ENCODE peak calls at places on chromosomes 4 and X, in eight cellular contexts. I is foreskin melanocyte; C is sciatic nerve; K is RPMI7951; X is activated CD4-positive, alpha-beta T cell treated with anti-CD3 and anti-CD28 coated beads, Interleukin-2, amount 50 U/mL, for 24 hours; D is GM03348; O is stimulated activated CD4-positive, alpha-beta T cell treated with anti-CD3 and anti-CD28 coated beads, Interleukin-15, amount 100 ng/mL, for 24 hours; E is glomerular endothelial cell. H is an unnamed sample.

GRCh38 chrX:152823657-152824056 is 6.9 kb downstream of the CETN2 start:
- DNase-seq in I (no peak), C (no peak), K (no peak), X (no peak), D (no peak), O (no peak), E (no peak), H (no peak)

GRCh38 chr4:88144048-88144447 is 14.4 kb downstream of the ABCG2 start:
- DNase-seq in I (no peak), C (no peak), K (no peak), X (no peak), D (no peak), O (no peak), E (no peak), H (no peak)

GRCh38 chr4:6184169-6184568 is 16.2 kb downstream of the JAKMIP1 start:
- DNase-seq in I (no peak), C (no peak), K (no peak), X (no peak), D (no peak), O (no peak), E (no peak), H (no peak)

GRCh38 chrX:71095971-71096701 is 485 bp downstream of the FOXO4 start:
- DNase-seq in I (no peak), C (peak), K (peak), X (no peak), D (peak), O (no peak), E (no peak), H (no peak)

GRCh38 chrX:96820935-96821334 is 62.8 kb upstream of the RPA4 start:
- DNase-seq in I (no peak), C (no peak), K (no peak), X (no peak), D (no peak), O (no peak), E (no peak), H (no peak)

GRCh38 chr4:14719053-14719452 is 283.2 kb upstream of the CPEB2 start:
- DNase-seq in I (no peak), C (no peak), K (peak), X (no peak), D (no peak), O (no peak), E (no peak), H (no peak)

GRCh38 chr4:93649828-93650227 is 178.7 kb upstream of the ATOH1 start:
- DNase-seq in I (no peak), C (no peak), K (no peak), X (no peak), D (no peak), O (no peak), E (no peak), H (no peak)

GRCh38 chr4:46390353-46391058 is 578 bp upstream of the GABRA2 start:
- DNase-seq in I (no peak), C (peak), K (no peak), X (no peak), D (no peak), O (no peak), E (no peak), H (no peak)

GRCh38 chr4:2813446-2814405 is 20.8 kb downstream of the SH3BP2 start:
- DNase-seq in I (no peak), C (no peak), K (no peak), X (no peak), D (no peak), O (no peak), E (no peak), H (no peak)

GRCh38 chrX:154735695-154736393 is 15.0 kb downstream of the GAB3 start:
- DNase-seq in I (no peak), C (no peak), K (peak), X (no peak), D (peak), O (no peak), E (no peak), H (no peak)

GRCh38 chrX:23554304-23554703 is 113.0 kb upstream of the PRDX4 start:
- DNase-seq in I (peak), C (no peak), K (peak), X (no peak), D (peak), O (no peak), E (peak), H (no peak)

GRCh38 chrX:136652822-136653723 is 5.1 kb downstream of the CD40LG start:
- DNase-seq in I (no peak), C (no peak), K (peak), X (no peak), D (no peak), O (peak), E (no peak), H (no peak)

GRCh38 chrX:71910526-71911022 is at the start of gene NHSL2:
- DNase-seq in I (no peak), C (peak), K (no peak), X (no peak), D (peak), O (peak), E (no peak), H (peak)

GRCh38 chr4:10168151-10168550 is 51.6 kb upstream of the WDR1 start:
- DNase-seq in I (no peak), C (no peak), K (no peak), X (no peak), D (no peak), O (no peak), E (no peak), H (no peak)

GRCh38 chr4:90995996-90996395 is 868.8 kb downstream of the CCSER1 start:
- DNase-seq in I (no peak), C (no peak), K (no peak), X (no peak), D (no peak), O (no peak), E (no peak), H (no peak)

GRCh38 chrX:136495043-136495442 is 2.3 kb upstream of the HTATSF1 start:
- DNase-seq in I (no peak), C (no peak), K (no peak), X (no peak), D (no peak), O (no peak), E (no peak), H (no peak)

GRCh38 chrX:141724186-141724585 is 25.6 kb upstream of the SPANXD start:
- DNase-seq in I (no peak), C (no peak), K (no peak), X (no peak), D (no peak), O (no peak), E (no peak), H (no peak)

GRCh38 chr4:123832173-123833026 is 435.8 kb downstream of the SPRY1 start:
- DNase-seq in I (peak), C (peak), K (peak), X (no peak), D (peak), O (no peak), E (peak), H (no peak)

GRCh38 chr4:185597532-185598188 is 62.4 kb upstream of the PDLIM3 start:
- DNase-seq in I (peak), C (peak), K (peak), X (peak), D (peak), O (peak), E (peak), H (peak)

GRCh38 chr4:94256833-94257232 is 49.2 kb downstream of the SMARCAD1 start:
- DNase-seq in I (no peak), C (no peak), K (peak), X (no peak), D (peak), O (no peak), E (no peak), H (no peak)

GRCh38 chr4:187464561-187464960 is 531.0 kb upstream of the ZFP42 start:
- DNase-seq in I (no peak), C (no peak), K (no peak), X (no peak), D (no peak), O (no peak), E (no peak), H (no peak)

GRCh38 chr4:99394913-99395312 is 40.2 kb downstream of the ADH7 start:
- DNase-seq in I (no peak), C (no peak), K (no peak), X (no peak), D (no peak), O (no peak), E (no peak), H (no peak)

GRCh38 chrX:88170528-88170927 is 576.5 kb upstream of the CPXCR1 start:
- DNase-seq in I (no peak), C (no peak), K (no peak), X (no peak), D (no peak), O (no peak), E (no peak), H (no peak)

GRCh38 chr4:1960170-1960825 is 48.5 kb downstream of the NELFA start:
- DNase-seq in I (no peak), C (no peak), K (no peak), X (no peak), D (no peak), O (no peak), E (no peak), H (no peak)

GRCh38 chrX:13535371-13535770 is 34.0 kb upstream of the EGFL6 start:
- DNase-seq in I (no peak), C (no peak), K (peak), X (no peak), D (no peak), O (no peak), E (no peak), H (no peak)

H was measured in activated naive CD4-positive, alpha-beta T cell treated with anti-CD3 and anti-CD28 coated beads, Interleukin-2, amount 50 U/mL, for 72 hours.